ENCODE peak calls at places on chromosomes 5 and 9, in six cellular contexts. A is HAP-1, V is cardiac fibroblast, R is heart left ventricle, I is right atrium auricular region, P is right cardiac atrium. L is an unnamed sample.

GRCh38 chr5:10825897-10826644 is 65.0 kb upstream of the DAP start:
- DNase-seq in V (no peak), R (no peak), A (no peak), P (no peak), I (no peak), L (no peak)

GRCh38 chr9:116901260-116901659 is 214.2 kb downstream of the TRIM32 start:
- DNase-seq in I (no peak), R (no peak), P (no peak), A (no peak), V (peak; percentile 4), L (no peak)

GRCh38 chr5:165574140-165574539 is 2068.7 kb downstream of the MAT2B start:
- DNase-seq in V (no peak), I (no peak), P (no peak), R (no peak), A (no peak), L (no peak)

GRCh38 chr9:137218754-137219271 is 3.2 kb downstream of the RNF208 start:
- DNase-seq in V (peak; percentile 52), P (no peak), I (no peak), R (no peak), A (no peak), L (no peak)

GRCh38 chr9:77402286-77402685 is 225.0 kb downstream of the VPS13A start:
- DNase-seq in V (peak; percentile 57), A (no peak), R (no peak), P (no peak), I (no peak), L (no peak)

GRCh38 chr5:9376363-9377117 is 169.3 kb downstream of the SEMA5A start:
- DNase-seq in I (no peak), P (no peak), A (no peak), V (peak; percentile 69), R (no peak), L (no peak)

GRCh38 chr5:135214897-135215616 is 181.0 kb upstream of the PITX1 start:
- DNase-seq in R (no peak), V (peak; percentile 49), I (peak; percentile 9), P (no peak), A (peak; percentile 3), L (no peak)

GRCh38 chr5:418681-419121 is 24.3 kb upstream of the EXOC3 start:
- DNase-seq in I (no peak), V (no peak), R (no peak), P (no peak), A (no peak), L (peak; percentile 43)

GRCh38 chr9:17137576-17137975 is 2.7 kb downstream of the CNTLN start:
- DNase-seq in I (no peak), P (no peak), R (no peak), V (peak; percentile 9), A (no peak), L (no peak)

GRCh38 chr5:6788439-6788838 is 75.2 kb downstream of the TENT4A start:
- DNase-seq in I (no peak), V (no peak), A (no peak), P (no peak), R (no peak), L (no peak)

GRCh38 chr5:175467983-175468698 is 10.2 kb upstream of the SFXN1 start:
- DNase-seq in P (no peak), R (no peak), V (no peak), A (no peak), I (no peak), L (no peak)

GRCh38 chr5:127571314-127571713 is 53.9 kb downstream of the PRRC1 start:
- DNase-seq in R (no peak), A (no peak), P (no peak), V (no peak), I (no peak), L (no peak)

GRCh38 chr9:68967800-68968199 is 46.1 kb downstream of the PRKACG start:
- DNase-seq in V (no peak), A (no peak), R (no peak), I (no peak), P (no peak), L (no peak)

GRCh38 chr9:68966496-68966944 is 47.4 kb downstream of the PRKACG start:
- DNase-seq in R (no peak), P (no peak), V (no peak), A (no peak), I (no peak), L (no peak)

GRCh38 chr9:68970150-68970549 is 43.8 kb downstream of the PRKACG start:
- DNase-seq in A (no peak), R (no peak), P (no peak), V (no peak), I (no peak), L (no peak)

GRCh38 chr9:68973619-68974018 is 40.3 kb downstream of the PRKACG start:
- DNase-seq in A (no peak), V (no peak), I (no peak), P (no peak), R (peak; percentile 37), L (no peak)

DNA sequence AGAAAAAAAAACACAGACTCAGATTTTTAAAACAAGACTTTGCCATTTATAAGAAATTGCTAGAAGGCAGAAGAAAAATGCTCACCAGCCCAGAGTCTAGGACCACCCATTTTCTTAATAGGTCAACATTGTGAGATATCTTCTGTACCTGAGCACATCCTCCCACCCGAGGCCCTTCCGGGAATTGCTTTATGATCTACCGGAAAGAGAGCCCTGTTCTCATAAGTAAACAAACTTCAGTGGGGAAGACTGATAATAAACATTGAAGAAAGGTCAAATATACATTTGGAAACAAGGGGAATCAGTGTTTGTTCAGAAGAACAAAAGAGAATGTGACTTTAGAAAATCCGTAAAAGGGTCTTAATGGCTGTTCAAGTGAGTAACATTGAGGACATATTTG is 44.4 kb downstream of the PRKACG start:
- DNase-seq in P (no peak), R (no peak), V (no peak), A (no peak), I (no peak), L (no peak)
- H3K4me3 ChIP-seq in P (no peak overlapping the region), R (no peak overlapping the region), V (no peak overlapping the region), A (no peak overlapping the region), I (no peak overlapping the region), L (no peak overlapping the region)

GRCh38 chr5:150485770-150486401 is 22.0 kb upstream of the NDST1 start:
- DNase-seq in P (peak; percentile 92), V (no peak), I (no peak), R (peak; percentile 75), A (peak; percentile 83), L (peak; percentile 93)

GRCh38 chr5:150487199-150488061 is 20.5 kb upstream of the NDST1 start:
- DNase-seq in V (peak; percentile 59), P (peak; percentile 76), A (peak; percentile 27), R (no peak), I (no peak), L (no peak)

GRCh38 chr5:150486402-150487198 is 21.3 kb upstream of the NDST1 start:
- DNase-seq in R (peak; percentile 75), P (peak; percentile 85), V (peak; percentile 53), A (peak; percentile 86), I (no peak), L (peak; percentile 86)

GRCh38 chr5:150481972-150482406 is 25.9 kb upstream of the NDST1 start:
- DNase-seq in V (no peak), A (no peak), P (no peak), R (no peak), I (no peak), L (no peak)

DNA sequence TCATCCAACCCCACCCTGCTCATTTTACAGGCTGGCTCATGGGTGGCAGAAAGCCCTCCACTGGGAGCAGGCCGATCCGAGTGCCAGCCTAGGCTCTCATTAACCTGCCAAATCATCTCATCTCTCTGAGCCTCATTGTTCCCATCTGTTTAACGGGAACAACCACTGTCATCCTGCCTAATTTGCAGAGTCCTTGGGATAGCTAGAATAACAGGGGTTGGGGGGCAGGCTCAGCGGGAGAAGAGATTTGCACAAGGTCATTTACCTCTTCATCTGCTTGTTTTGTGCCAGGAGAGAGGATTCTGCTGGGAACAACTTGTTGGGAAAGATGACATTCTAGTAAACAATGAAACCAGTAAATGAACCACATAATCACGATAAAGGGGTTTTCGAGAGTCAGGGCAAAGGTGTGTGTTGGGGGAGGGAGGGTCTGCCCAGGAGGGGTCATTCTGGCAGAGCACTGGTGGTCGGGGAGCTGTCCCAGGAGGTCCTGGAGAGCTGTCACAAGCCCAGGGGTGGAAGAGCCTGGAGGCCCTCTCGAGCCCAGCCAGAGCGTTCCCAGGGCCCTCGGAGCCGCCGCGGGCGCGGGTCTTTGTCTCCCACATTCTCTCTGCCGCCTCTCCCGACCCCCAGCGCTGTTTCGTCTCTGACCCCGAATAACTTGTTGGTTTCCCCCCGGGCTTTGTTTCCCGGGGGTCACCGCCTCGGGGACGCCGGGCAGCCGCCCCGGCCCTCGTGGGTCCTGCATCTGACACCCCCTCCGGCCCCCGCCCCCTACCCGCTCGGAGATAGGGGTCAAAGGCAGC is 22.8 kb upstream of the NDST1 start:
- DNase-seq in R (no peak), V (no peak), P (no peak), A (peak; percentile 14), I (no peak), L (peak; percentile 77)
- H3K4me3 ChIP-seq in R (peak overlapping the region; percentile 98), V (peak overlapping the region; percentile 97), P (peak overlapping the region; percentile 100), A (peak overlapping the region; percentile 81), I (peak overlapping the region; percentile 81), L (peak overlapping the region; percentile 73)

DNA sequence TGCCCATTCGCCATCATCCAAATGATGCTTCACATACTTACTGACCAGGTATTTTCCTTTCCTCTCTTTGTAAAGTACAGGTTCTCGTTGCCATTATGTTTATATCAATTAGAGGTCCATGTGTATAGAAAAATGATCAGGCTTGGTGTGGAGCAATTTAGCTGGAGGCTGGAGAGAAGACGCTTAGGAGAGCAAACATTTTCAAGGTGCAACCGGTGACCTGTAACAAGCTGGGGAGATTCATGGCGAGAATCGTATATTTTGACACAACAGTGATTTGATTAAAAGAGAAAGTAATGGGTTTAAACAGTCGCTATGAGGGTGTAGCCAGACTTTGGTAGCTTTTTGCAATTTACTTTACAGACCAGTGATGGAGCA is 170.9 kb upstream of the TBCA start:
- DNase-seq in R (no peak), A (no peak), P (no peak), I (no peak), V (no peak), L (no peak)
- H3K4me3 ChIP-seq in R (no peak overlapping the region), A (no peak overlapping the region), P (no peak overlapping the region), I (no peak overlapping the region), V (no peak overlapping the region), L (no peak overlapping the region)

GRCh38 chr5:86997501-86997900 is 270.2 kb upstream of the RASA1 start:
- DNase-seq in R (no peak), V (no peak), I (no peak), P (no peak), A (no peak), L (no peak)

GRCh38 chr5:87007737-87008136 is 259.9 kb upstream of the RASA1 start:
- DNase-seq in R (no peak), A (no peak), V (no peak), I (no peak), P (no peak), L (no peak)

GRCh38 chr5:86999951-87000350 is 267.7 kb upstream of the RASA1 start:
- DNase-seq in P (no peak), V (no peak), A (no peak), R (no peak), I (no peak), L (no peak)

GRCh38 chr5:87004101-87004500 is 263.6 kb upstream of the RASA1 start:
- DNase-seq in V (peak; percentile 18), A (no peak), R (no peak), P (no peak), I (no peak), L (no peak)

DNA sequence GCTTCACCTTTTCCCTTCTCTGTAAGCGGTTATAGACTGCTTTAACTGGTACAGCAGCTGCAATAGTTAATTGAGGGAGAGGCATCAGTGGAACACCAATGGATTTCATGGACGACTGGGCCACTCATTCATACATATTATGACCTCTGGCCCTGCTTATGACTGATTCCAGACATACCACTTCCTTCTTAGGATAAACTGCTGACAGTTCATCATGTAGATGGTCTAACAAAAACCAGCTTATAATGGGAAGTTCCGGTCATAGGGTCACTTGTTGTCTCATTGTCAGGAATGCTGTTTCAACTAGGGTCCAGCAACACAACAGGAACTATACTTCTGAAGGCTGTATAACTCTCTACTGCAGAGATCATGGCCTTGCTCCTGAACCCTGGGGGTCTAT is 265.2 kb upstream of the RASA1 start:
- DNase-seq in I (no peak), P (no peak), R (no peak), V (no peak), A (no peak), L (no peak)
- H3K4me3 ChIP-seq in I (no peak overlapping the region), P (no peak overlapping the region), R (no peak overlapping the region), V (no peak overlapping the region), A (no peak overlapping the region), L (no peak overlapping the region)

L was measured in kidney.